ENCODE peak calls at places on chromosomes 6 and 20, in six cellular contexts. R is breast epithelium; L is mucosa of descending colon; F is pancreas; I is HCT116; B is CD8-positive, alpha-beta T cell. A is an unnamed sample. For H3K4me1, the result is how much of the 10 kb centered on the place peaks cover.

GRCh38 chr6:157267109-157267611 is 56.2 kb downstream of the TMEM242 start:
- DNase-seq in R (no peak), L (no peak), F (no peak), I (no peak), B (no peak), A (no peak)

GRCh38 chr6:21348462-21349195 is 244.9 kb upstream of the SOX4 start:
- DNase-seq in R (no peak), L (no peak), F (no peak), I (no peak), B (no peak), A (peak)

GRCh38 chr6:21785162-21785561 is 191.6 kb downstream of the SOX4 start:
- DNase-seq in R (no peak), L (no peak), F (no peak), I (no peak), B (no peak), A (no peak)

GRCh38 chr6:81130969-81131368 is 621.5 kb downstream of the TENT5A start:
- DNase-seq in R (no peak), L (no peak), F (no peak), I (no peak), B (no peak), A (no peak)

GRCh38 chr6:140576004-140576555 is 1201.6 kb upstream of the CITED2 start:
- DNase-seq in R (no peak), L (no peak), F (no peak), I (no peak), B (no peak), A (no peak)

GRCh38 chr20:16295534-16295933 is 277.7 kb downstream of the KIF16B start:
- DNase-seq in R (no peak), L (no peak), F (no peak), I (no peak), B (no peak), A (no peak)

GRCh38 chr20:50536333-50536732 is 26.1 kb downstream of the PTPN1 start:
- DNase-seq in R (no peak), L (no peak), F (no peak), I (no peak), B (no peak), A (no peak)

GRCh38 chr20:44780226-44780625 is 30.1 kb downstream of the RIMS4 start:
- DNase-seq in R (no peak), L (no peak), F (no peak), I (no peak), B (peak), A (no peak)

GRCh38 chr6:147566244-147566898 is 57.9 kb downstream of the SAMD5 start:
- DNase-seq in R (no peak), L (no peak), F (no peak), I (no peak), B (no peak), A (no peak)

GRCh38 chr6:17456711-17457110 is 63.3 kb downstream of the CAP2 start:
- DNase-seq in R (no peak), L (no peak), F (no peak), I (no peak), B (no peak), A (no peak)

GRCh38 chr6:125662301-125662700 is 87.1 kb upstream of the HEY2 start:
- DNase-seq in R (no peak), L (no peak), F (no peak), I (no peak), B (no peak), A (no peak)

GRCh38 chr20:58127731-58128130 is 100.7 kb downstream of the ANKRD60 start:
- DNase-seq in R (peak), L (no peak), F (peak), I (peak), B (no peak), A (peak)

GRCh38 chr20:32982617-32983458 is 21.4 kb downstream of the SUN5 start:
- DNase-seq in R (no peak), L (no peak), F (peak), I (no peak), B (no peak), A (peak)

GRCh38 chr6:134138226-134138975 is 86.0 kb upstream of the SLC2A12 start:
- DNase-seq in R (no peak), L (no peak), F (no peak), I (no peak), B (no peak), A (no peak)

GRCh38 chr6:156396068-156396771 is 381.0 kb upstream of the ARID1B start:
- DNase-seq in R (no peak), L (no peak), F (no peak), I (no peak), B (no peak), A (no peak)

GRCh38 chr6:138464085-138464484 is 35.2 kb downstream of the NHSL1 start:
- DNase-seq in R (no peak), L (no peak), F (no peak), I (no peak), B (no peak), A (no peak)

GRCh38 chr6:74899416-74899815 is 306.4 kb downstream of the COL12A1 start:
- DNase-seq in R (no peak), L (no peak), F (no peak), I (no peak), B (no peak), A (no peak)

GRCh38 chr20:20207872-20208271 is 155.5 kb downstream of the CFAP61 start:
- DNase-seq in R (no peak), L (no peak), F (no peak), I (no peak), B (no peak), A (no peak)

GRCh38 chr6:87828044-87828443 is 126.0 kb upstream of the AKIRIN2 start:
- DNase-seq in R (no peak), L (no peak), F (no peak), I (no peak), B (no peak), A (no peak)

GRCh38 chr6:12233693-12234551 is 56.2 kb upstream of the EDN1 start:
- DNase-seq in R (peak), L (no peak), F (peak), I (peak), B (no peak), A (no peak)

GRCh38 chr6:34324738-34325444 is 67.6 kb downstream of the NUDT3 start:
- DNase-seq in R (no peak), L (no peak), F (no peak), I (no peak), B (no peak), A (no peak)

GRCh38 chr20:36528176-36528874 is 13.0 kb upstream of the MYL9 start:
- DNase-seq in R (no peak), L (no peak), F (no peak), I (no peak), B (no peak), A (no peak)

GRCh38 chr20:8155848-8156602 is 24.0 kb downstream of the PLCB1 start:
- DNase-seq in R (no peak), L (no peak), F (no peak), I (no peak), B (no peak), A (no peak)

GRCh38 chr20:50112512-50113419 is at the start of gene UBE2V1:
- DNase-seq in R (peak), L (peak), F (peak), I (peak), B (peak), A (peak)

GRCh38 chr6:41917528-41917927 is 3.4 kb downstream of the MED20 start:
- DNase-seq in R (no peak), L (no peak), F (no peak), I (peak), B (no peak), A (no peak)

GRCh38 chr6:88637761-88638160 is 325.7 kb downstream of the RNGTT start:
- DNase-seq in R (no peak), L (no peak), F (no peak), I (no peak), B (no peak), A (no peak)

GRCh38 chr20:3679749-3680700 is 1.8 kb downstream of the ADAM33 start:
- DNase-seq in R (no peak), L (no peak), F (no peak), I (no peak), B (no peak), A (no peak)

GRCh38 chr6:150598858-150599198 is 857 bp upstream of the PLEKHG1 start:
- DNase-seq in R (no peak), L (no peak), F (no peak), I (no peak), B (no peak), A (no peak)

GRCh38 chr6:169885831-169886230 is 134.4 kb downstream of the ERMARD start:
- DNase-seq in R (no peak), L (no peak), F (no peak), I (no peak), B (no peak), A (no peak)

GRCh38 chr20:25310921-25311728 is 63.2 kb downstream of the PYGB start:
- DNase-seq in R (no peak), L (peak), F (no peak), I (no peak), B (no peak), A (peak)

GRCh38 chr6:110137924-110138887 is 41.3 kb downstream of the WASF1 start:
- DNase-seq in R (no peak), L (no peak), F (no peak), I (no peak), B (no peak), A (no peak)

GRCh38 chr20:24470782-24471582 is 1.6 kb downstream of the SYNDIG1 start:
- DNase-seq in R (no peak), L (no peak), F (no peak), I (no peak), B (no peak), A (peak)

GRCh38 chr6:128519931-128520435 is 416 bp downstream of the PTPRK start:
- DNase-seq in R (peak), L (peak), F (peak), I (no peak), B (peak), A (peak)

GRCh38 chr20:59151391-59151790 is 12.2 kb upstream of the ZNF831 start:
- DNase-seq in R (peak), L (no peak), F (no peak), I (no peak), B (no peak), A (no peak)
- H3K4me1 ChIP-seq in R (under half), L (under half), F (under half), I (under half), B (half or more), A (under half)

GRCh38 chr6:163539101-163539762 is 124.7 kb downstream of the QKI start:
- DNase-seq in R (no peak), L (no peak), F (no peak), I (no peak), B (no peak), A (no peak)
- TF ChIP-seq CTCF in R (no peak), L (no peak), F (no peak), I (no peak), B (no peak), A (no peak)

GRCh38 chr6:3388786-3389185 is 68.1 kb downstream of the SLC22A23 start:
- DNase-seq in R (no peak), L (no peak), F (no peak), I (no peak), B (no peak), A (no peak)

GRCh38 chr6:3389390-3390167 is 67.3 kb downstream of the SLC22A23 start:
- DNase-seq in R (peak), L (peak), F (no peak), I (no peak), B (no peak), A (no peak)

GRCh38 chr6:3392930-3393575 is 63.8 kb downstream of the SLC22A23 start:
- DNase-seq in R (no peak), L (no peak), F (no peak), I (no peak), B (no peak), A (no peak)

GRCh38 chr6:3392059-3392458 is 64.8 kb downstream of the SLC22A23 start:
- DNase-seq in R (no peak), L (no peak), F (no peak), I (no peak), B (no peak), A (no peak)

DNA sequence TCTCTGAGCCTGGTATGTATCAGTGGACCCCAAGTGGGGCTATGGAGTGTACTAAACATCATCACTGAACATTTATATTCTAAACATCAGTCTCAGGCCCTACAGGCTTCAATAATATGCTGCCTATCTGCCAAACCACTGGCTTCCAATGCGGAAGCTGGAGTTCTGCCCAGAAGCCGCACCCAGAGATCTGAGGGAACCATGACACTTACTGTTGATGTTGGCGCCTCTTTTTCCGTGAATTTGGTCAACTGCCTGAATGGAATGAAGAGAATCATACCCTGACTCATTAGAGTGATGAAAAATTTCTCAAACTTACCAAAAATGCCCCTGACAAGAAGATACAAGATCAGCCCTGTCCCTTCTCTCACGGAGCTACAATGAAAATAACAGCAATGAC is 66.2 kb downstream of the SLC22A23 start:
- DNase-seq in R (peak), L (peak), F (no peak), I (peak), B (no peak), A (no peak)
- H3K4me1 ChIP-seq in R (under half), L (under half), F (under half), I (under half), B (under half), A (under half)

DNA sequence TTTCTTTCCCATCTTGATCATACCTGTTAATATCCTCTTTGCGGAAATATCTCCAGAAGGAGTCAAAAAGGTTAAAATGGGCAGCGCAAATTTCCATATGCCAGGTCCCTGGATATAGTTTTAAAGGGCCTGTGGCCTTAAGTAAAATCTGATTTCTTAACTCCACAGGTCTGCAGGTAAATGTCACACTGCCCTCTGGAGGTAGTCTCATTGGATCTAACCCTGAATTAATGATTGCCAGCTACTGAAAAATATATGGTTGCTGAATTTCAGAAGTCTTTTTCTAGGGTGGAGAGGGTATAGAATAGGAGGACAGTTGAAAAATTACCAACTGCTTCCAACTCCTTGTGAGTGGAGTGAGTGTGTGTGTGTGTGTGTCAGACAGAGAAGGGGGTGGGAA is 8.5 kb downstream of the MOXD1 start:
- DNase-seq in R (no peak), L (no peak), F (no peak), I (peak), B (no peak), A (no peak)
- TF ChIP-seq CTCF in R (no peak), L (no peak), F (no peak), I (peak), B (no peak), A (no peak)

GRCh38 chr20:41151134-41151869 is 14.0 kb downstream of the PLCG1 start:
- DNase-seq in R (no peak), L (no peak), F (no peak), I (no peak), B (no peak), A (no peak)

GRCh38 chr20:41152108-41152757 is 14.9 kb downstream of the PLCG1 start:
- DNase-seq in R (no peak), L (no peak), F (no peak), I (no peak), B (no peak), A (no peak)

GRCh38 chr20:41154436-41155176 is 17.3 kb downstream of the PLCG1 start:
- DNase-seq in R (no peak), L (no peak), F (no peak), I (no peak), B (no peak), A (no peak)

GRCh38 chr20:41158082-41158625 is 20.8 kb downstream of the PLCG1 start:
- DNase-seq in R (no peak), L (no peak), F (no peak), I (no peak), B (no peak), A (no peak)

GRCh38 chr20:41155267-41155666 is 17.9 kb downstream of the PLCG1 start:
- DNase-seq in R (no peak), L (no peak), F (no peak), I (no peak), B (no peak), A (no peak)
- H3K4me1 ChIP-seq in R (under half), L (under half), F (under half), I (under half), B (half or more), A (half or more)

GRCh38 chr20:35001596-35002362 is 46.1 kb downstream of the MYH7B start:
- DNase-seq in R (no peak), L (peak), F (no peak), I (no peak), B (no peak), A (no peak)
- TF ChIP-seq CTCF in R (no peak), L (no peak), F (no peak), I (no peak), B (no peak), A (peak)